ENCODE peak calls at places on chromosomes 6 and 20, in four cellular contexts. I is CD8-positive, alpha-beta T cell; Z is NCI-H345; M is SHP77. R is an unnamed sample.

GRCh38 chr20:26243731-26244130 is 547.1 kb upstream of the ZNF337 start:
- DNase-seq in I (no peak), Z (no peak), M (no peak), R (no peak)

GRCh38 chr6:144298167-144298671 is 13.1 kb downstream of the UTRN start:
- DNase-seq in I (no peak), Z (no peak), M (no peak), R (no peak)

GRCh38 chr6:155301867-155302266 is 12.4 kb downstream of the TFB1M start:
- DNase-seq in I (no peak), Z (no peak), M (no peak), R (no peak)

GRCh38 chr20:22499475-22500174 is 84.7 kb downstream of the FOXA2 start:
- DNase-seq in I (no peak), Z (peak), M (peak), R (no peak)

GRCh38 chr20:34322267-34323105 is 19.3 kb upstream of the AHCY start:
- DNase-seq in I (no peak), Z (no peak), M (no peak), R (no peak)

GRCh38 chr20:16475225-16475624 is 98.0 kb downstream of the KIF16B start:
- DNase-seq in I (no peak), Z (no peak), M (no peak), R (peak)

GRCh38 chr6:30955367-30956042 is 14.7 kb downstream of the MUCL3 start:
- DNase-seq in I (peak), Z (no peak), M (no peak), R (peak)

GRCh38 chr6:113723182-113723581 is 134.0 kb upstream of the MARCKS start:
- DNase-seq in I (no peak), Z (no peak), M (no peak), R (no peak)